ENCODE peak calls at places on chromosomes 11 and 22, in nine cellular contexts. C is ovary; L is esophagus muscularis mucosa; I is Panc1; P is CD4-positive, alpha-beta T cell; F is tibial nerve; B is epithelial cell of esophagus; N is coronary artery; D is left ventricle myocardium inferior. Y is an unnamed sample.

GRCh38 chr11:72777755-72778278 is 16.0 kb downstream of the STARD10 start:
- DNase-seq in P (no peak), B (no peak), C (no peak), N (no peak), F (no peak), L (no peak), D (no peak), I (no peak), Y (no peak)

GRCh38 chr22:29663230-29663826 is 56.5 kb upstream of the CABP7 start:
- DNase-seq in C (no peak), P (no peak), I (no peak), D (no peak), L (no peak), F (no peak), B (no peak), N (no peak), Y (no peak)

GRCh38 chr11:126585388-126586302 is 230.2 kb downstream of the ST3GAL4 start:
- DNase-seq in N (peak), F (peak), C (peak), D (peak), L (peak), P (no peak), I (peak), B (peak), Y (no peak)

GRCh38 chr11:19288256-19288655 is 47.5 kb upstream of the E2F8 start:
- DNase-seq in C (no peak), D (no peak), F (no peak), P (no peak), N (no peak), I (no peak), L (no peak), B (no peak), Y (no peak)

GRCh38 chr11:126636911-126637799 is 281.7 kb downstream of the ST3GAL4 start:
- DNase-seq in L (no peak), I (no peak), F (no peak), D (no peak), C (no peak), P (no peak), N (no peak), B (peak), Y (no peak)

GRCh38 chr22:23523746-23524145 is 56.3 kb downstream of the IGLL1 start:
- DNase-seq in N (no peak), D (no peak), L (no peak), F (no peak), B (no peak), P (no peak), I (no peak), C (peak), Y (no peak)

GRCh38 chr11:10556590-10556989 is 11.9 kb downstream of the LYVE1 start:
- DNase-seq in I (no peak), B (peak), C (no peak), N (no peak), F (no peak), L (no peak), P (no peak), D (no peak), Y (no peak)

GRCh38 chr22:27546157-27546556 is 255.4 kb downstream of the MN1 start:
- DNase-seq in B (no peak), D (no peak), I (no peak), N (no peak), P (no peak), L (no peak), F (no peak), C (no peak), Y (no peak)

GRCh38 chr11:64810891-64811272 is 531 bp upstream of the MEN1 start:
- DNase-seq in N (no peak), I (no peak), L (no peak), D (no peak), P (no peak), F (no peak), B (no peak), C (no peak), Y (no peak)

GRCh38 chr11:77525455-77526091 is 51.7 kb upstream of the PAK1 start:
- DNase-seq in D (no peak), C (no peak), P (no peak), I (no peak), N (no peak), L (no peak), B (no peak), F (no peak), Y (no peak)

GRCh38 chr11:27282806-27283205 is 80.2 kb downstream of the CCDC34 start:
- DNase-seq in L (no peak), P (no peak), N (no peak), I (no peak), C (peak), D (no peak), F (no peak), B (no peak), Y (no peak)

GRCh38 chr11:87150936-87151335 is 113.2 kb downstream of the TMEM135 start:
- DNase-seq in N (no peak), D (no peak), B (no peak), P (no peak), I (no peak), F (no peak), C (no peak), L (no peak), Y (no peak)

GRCh38 chr22:36009085-36009484 is 19.5 kb downstream of the RBFOX2 start:
- DNase-seq in I (no peak), L (no peak), N (no peak), B (no peak), P (no peak), C (no peak), F (no peak), D (no peak), Y (no peak)

DNA sequence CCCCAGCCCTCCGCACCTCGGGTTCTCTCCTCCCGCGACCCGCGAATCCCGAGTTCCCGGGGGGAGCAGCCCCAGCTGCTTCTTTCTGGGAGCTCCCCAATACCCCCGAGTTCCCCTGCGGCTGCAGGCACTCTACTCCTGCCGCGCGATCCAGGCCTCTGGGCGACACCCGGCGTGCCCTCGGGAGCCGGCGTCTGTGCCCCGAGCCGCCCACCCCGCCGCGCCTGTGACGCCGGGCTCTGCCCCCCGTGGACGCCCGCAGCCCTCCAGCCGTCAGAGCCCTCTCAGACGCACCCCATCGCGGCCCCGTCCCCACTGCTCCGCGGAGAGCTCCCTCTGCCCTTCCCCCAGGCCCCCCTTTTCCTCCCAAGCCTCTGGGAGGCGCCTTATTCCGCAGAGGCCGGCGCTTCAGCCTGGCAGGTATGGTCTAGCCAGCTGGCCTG is 422 bp downstream of the GLB1L2 start:
- DNase-seq in F (no peak), P (no peak), C (peak), N (no peak), B (peak), I (no peak), L (no peak), D (no peak), Y (no peak)
- TF ChIP-seq CTCF in F (no peak), P (no peak), C (no peak), N (no peak), B (no peak), I (peak), L (no peak), D (no peak), Y (no peak)

GRCh38 chr11:25838918-25839611 is 492.9 kb upstream of the ANO3 start:
- DNase-seq in N (no peak), B (peak), F (no peak), C (no peak), I (no peak), L (no peak), D (no peak), P (no peak), Y (no peak)
- TF ChIP-seq CTCF in N (no peak), B (peak), F (no peak), C (no peak), I (no peak), L (no peak), D (no peak), P (no peak), Y (peak)

DNA sequence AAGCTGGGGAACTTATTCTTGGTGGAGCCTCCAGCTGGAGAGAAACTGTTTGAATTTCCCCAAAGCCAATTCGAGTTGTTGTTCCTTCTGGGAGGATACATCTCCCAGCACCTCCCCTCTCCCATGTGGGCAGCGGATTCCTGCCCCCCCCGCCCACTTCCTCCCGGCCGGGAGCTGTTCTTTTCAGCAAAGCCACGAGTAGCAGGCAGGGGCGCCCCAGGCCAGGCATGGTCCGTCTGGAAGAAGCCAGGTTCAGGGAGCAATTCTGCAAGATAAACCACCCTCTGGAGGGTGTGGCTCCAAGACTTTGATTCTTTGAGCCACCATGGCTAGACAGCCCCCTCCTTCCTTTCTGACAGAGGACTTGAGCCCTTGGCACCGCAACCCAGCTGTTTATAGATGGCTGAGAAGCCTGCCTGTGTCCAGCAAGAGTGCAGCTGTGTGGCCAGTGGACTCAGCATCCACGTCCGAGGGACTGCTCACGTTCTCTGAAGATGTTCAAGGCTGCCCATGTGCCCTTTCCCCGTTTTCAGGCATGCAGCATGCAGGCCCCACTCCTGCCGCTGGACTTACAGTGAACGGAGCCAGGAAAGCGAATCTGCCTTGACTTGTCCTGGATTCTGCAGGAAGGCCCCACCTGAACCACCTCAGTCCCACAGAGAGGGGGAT is 170.3 kb downstream of the CTTN start:
- DNase-seq in N (no peak), P (no peak), D (peak), I (no peak), C (peak), F (peak), B (peak), L (no peak), Y (no peak)
- TF ChIP-seq CTCF in N (no peak), P (no peak), D (peak), I (no peak), C (no peak), F (no peak), B (no peak), L (no peak), Y (peak)

GRCh38 chr22:49923445-49923844 is 5.0 kb downstream of the CRELD2 start:
- DNase-seq in C (no peak), I (no peak), F (no peak), P (no peak), D (no peak), N (no peak), B (no peak), L (no peak), Y (no peak)
- TF ChIP-seq CTCF in C (no peak), I (no peak), F (no peak), P (no peak), D (no peak), N (no peak), B (no peak), L (peak), Y (no peak)

DNA sequence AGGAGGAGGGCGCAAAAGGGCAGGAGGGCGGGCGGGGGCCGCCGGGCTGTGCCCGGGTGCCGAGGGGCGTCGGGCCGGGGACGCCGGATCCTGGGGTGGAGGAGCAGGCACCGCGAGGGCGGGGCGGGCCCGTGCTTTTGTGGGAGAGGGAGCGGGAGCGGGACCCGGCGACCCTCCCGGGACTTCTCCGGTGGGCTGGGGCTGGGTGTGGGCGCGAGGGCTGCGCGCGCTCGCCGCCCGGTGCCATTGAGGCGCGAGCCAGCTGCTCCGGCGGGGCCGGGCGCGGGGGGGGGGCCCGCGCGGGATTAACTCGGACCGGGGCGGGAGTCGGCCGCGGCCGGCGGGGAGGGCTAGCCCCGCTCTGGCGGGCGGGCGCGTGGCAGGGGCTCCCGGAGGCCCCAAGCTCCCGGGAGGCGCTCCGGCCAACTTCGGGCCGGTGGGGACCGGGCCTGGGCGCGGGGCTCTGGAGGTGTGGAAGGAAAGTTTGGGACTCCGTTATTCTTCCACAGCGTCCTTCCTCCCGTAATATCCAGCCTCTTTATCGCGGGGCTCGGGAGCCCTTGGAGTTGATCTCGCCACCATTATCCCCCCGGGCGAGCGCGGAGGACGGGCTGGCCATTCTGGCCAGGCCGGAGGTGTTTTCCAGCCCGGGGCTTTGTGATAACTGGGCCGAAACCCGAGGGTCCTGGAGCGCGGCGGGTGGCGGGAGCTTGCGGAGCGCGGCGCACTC is 941 bp downstream of the CECR2 start:
- DNase-seq in P (no peak), B (no peak), L (no peak), F (no peak), N (no peak), I (no peak), D (peak), C (no peak), Y (peak)
- TF ChIP-seq CTCF in P (no peak), B (no peak), L (no peak), F (no peak), N (no peak), I (no peak), D (no peak), C (no peak), Y (no peak)

DNA sequence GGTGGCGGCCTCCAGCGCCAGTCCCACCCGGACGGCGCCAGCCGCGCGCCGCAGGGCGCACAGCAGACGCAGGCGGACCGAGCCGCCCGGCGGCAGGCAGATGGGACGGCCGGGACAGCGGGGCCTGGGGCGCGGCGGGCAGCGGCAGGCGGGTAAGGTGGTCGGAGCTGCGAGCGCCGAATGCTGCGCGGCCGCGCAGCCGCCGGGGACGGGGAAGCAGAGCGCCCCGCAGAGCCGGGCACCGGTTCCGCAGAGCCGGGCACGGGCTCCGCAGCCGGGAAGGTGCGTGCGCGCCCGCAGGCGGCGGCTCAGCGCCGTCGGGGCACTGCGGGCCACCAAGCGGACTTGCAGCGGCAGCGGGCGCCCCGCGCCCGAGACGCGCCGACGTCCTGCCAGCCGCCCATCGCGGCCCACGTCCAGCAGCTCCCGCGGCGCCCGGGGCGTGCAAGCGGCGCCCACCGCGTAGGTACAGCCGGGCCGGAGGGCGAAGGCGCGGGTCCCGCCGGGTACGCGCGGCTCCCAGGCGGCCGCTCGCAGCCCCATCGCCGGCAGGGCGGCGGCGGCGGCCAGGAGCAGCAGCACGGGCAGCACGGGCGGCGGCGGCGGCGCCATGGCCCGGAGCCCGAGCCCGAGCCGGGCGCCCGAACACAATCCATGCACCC is 730 bp downstream of the CELSR1 start:
- DNase-seq in F (no peak), B (peak), D (peak), C (no peak), N (no peak), I (no peak), L (no peak), P (no peak), Y (no peak)
- TF ChIP-seq CTCF in F (no peak), B (no peak), D (no peak), C (no peak), N (no peak), I (peak), L (no peak), P (no peak), Y (no peak)

GRCh38 chr11:111926505-111927391 is 8.0 kb downstream of the C11orf52 start:
- DNase-seq in F (peak), N (peak), B (peak), I (peak), P (peak), C (peak), L (peak), D (peak), Y (peak)
- TF ChIP-seq CTCF in F (no peak), N (no peak), B (no peak), I (no peak), P (no peak), C (no peak), L (no peak), D (peak), Y (peak)

DNA sequence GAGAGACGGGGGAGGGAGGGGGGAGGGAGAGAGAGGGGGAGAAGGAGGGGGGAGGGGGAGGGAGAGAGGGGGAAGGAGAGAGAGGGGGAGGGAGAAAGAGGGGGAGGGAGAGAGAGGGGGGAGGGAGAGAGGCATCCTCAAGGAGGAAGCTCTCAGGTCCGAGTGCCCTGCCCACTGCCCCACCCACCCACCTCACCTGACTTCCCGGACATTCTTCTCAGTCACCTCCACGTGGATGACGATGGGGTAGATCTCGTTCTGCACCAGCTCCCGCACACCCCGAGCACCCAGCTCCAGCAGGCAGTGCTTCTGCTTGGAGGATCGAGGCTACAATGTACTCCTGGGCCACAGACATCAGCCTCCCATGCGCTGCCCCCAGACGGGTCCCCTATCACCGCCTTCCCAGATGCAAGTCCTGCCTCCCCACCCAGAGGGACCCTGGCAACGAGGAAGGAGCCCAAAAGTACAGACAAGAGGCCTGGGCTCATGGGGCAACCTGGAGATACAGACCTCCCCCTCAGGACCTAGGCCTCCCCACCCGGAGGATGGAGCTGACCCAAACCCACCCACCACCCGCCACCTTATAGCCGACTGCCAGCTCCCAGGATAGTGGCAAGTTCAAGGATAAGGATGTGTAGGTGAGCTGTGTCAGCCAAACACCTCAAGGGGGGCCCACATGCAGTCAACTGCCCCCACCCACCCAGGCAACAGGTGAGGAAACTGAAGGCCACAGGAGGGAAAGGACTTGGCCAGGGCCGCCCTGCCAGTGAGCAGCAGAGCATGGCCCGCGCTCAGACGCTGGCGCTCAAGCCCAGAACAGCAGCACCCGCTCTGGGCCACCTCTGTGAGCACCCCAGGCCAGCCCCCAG is 5.6 kb upstream of the MFNG start:
- DNase-seq in L (no peak), B (peak), F (no peak), N (no peak), C (no peak), P (no peak), I (no peak), D (no peak), Y (no peak)
- TF ChIP-seq CTCF in L (no peak), B (no peak), F (no peak), N (no peak), C (no peak), P (no peak), I (no peak), D (no peak), Y (no peak)

GRCh38 chr11:60511393-60511792 is 3.8 kb upstream of the MS4A13 start:
- DNase-seq in F (no peak), D (no peak), C (no peak), N (no peak), B (no peak), L (no peak), P (no peak), I (no peak), Y (no peak)

GRCh38 chr11:60514055-60514454 is 1.1 kb upstream of the MS4A13 start:
- DNase-seq in P (no peak), F (no peak), D (no peak), I (no peak), L (no peak), N (no peak), C (no peak), B (no peak), Y (no peak)

GRCh38 chr11:60515144-60515855 is at the start of gene MS4A13:
- DNase-seq in N (no peak), F (no peak), C (no peak), I (no peak), L (no peak), B (no peak), D (no peak), P (no peak), Y (no peak)
- TF ChIP-seq CTCF in N (no peak), F (no peak), C (no peak), I (no peak), L (no peak), B (no peak), D (no peak), P (no peak), Y (no peak)

Y was measured in type B pancreatic cell.